ENCODE peak calls at places on chromosomes 2 and 18, in eight cellular contexts. One of them, this sample, is unnamed.

GRCh38 chr2:203533696-203534471 is 1.2 kb downstream of the RAPH1 start:
- DNase-seq in A549: peak; percentile 15
- DNase-seq in transverse colon: no peak
- DNase-seq in Peyer's patch: no peak
- DNase-seq in body of pancreas: no peak
- DNase-seq in adrenal gland: no peak
- DNase-seq in heart left ventricle: no peak
- DNase-seq in prostate gland: no peak
- DNase-seq in this sample: no peak

GRCh38 chr2:189412330-189412953 is 28.8 kb upstream of the WDR75 start:
- DNase-seq in A549: peak; percentile 12
- DNase-seq in transverse colon: peak; percentile 21
- DNase-seq in Peyer's patch: no peak
- DNase-seq in body of pancreas: peak; percentile 33
- DNase-seq in adrenal gland: peak; percentile 35
- DNase-seq in heart left ventricle: no peak
- DNase-seq in prostate gland: no peak
- DNase-seq in this sample: peak; percentile 32

GRCh38 chr2:238985036-238985729 is 137.3 kb downstream of the TWIST2 start:
- DNase-seq in A549: no peak
- DNase-seq in transverse colon: no peak
- DNase-seq in Peyer's patch: no peak
- DNase-seq in body of pancreas: no peak
- DNase-seq in adrenal gland: no peak
- DNase-seq in heart left ventricle: no peak
- DNase-seq in prostate gland: no peak
- DNase-seq in this sample: no peak

GRCh38 chr2:16581241-16581640 is 84.4 kb downstream of the CYRIA start:
- DNase-seq in A549: no peak
- DNase-seq in transverse colon: no peak
- DNase-seq in Peyer's patch: no peak
- DNase-seq in body of pancreas: no peak
- DNase-seq in adrenal gland: no peak
- DNase-seq in heart left ventricle: no peak
- DNase-seq in prostate gland: no peak
- DNase-seq in this sample: no peak

GRCh38 chr2:182015334-182016109 is 29.9 kb downstream of the PPP1R1C start:
- DNase-seq in A549: no peak
- DNase-seq in transverse colon: no peak
- DNase-seq in Peyer's patch: no peak
- DNase-seq in body of pancreas: no peak
- DNase-seq in adrenal gland: no peak
- DNase-seq in heart left ventricle: no peak
- DNase-seq in prostate gland: no peak
- DNase-seq in this sample: no peak

GRCh38 chr2:172283476-172283875 is 143.9 kb upstream of the ITGA6 start:
- DNase-seq in A549: no peak
- DNase-seq in transverse colon: no peak
- DNase-seq in Peyer's patch: no peak
- DNase-seq in body of pancreas: no peak
- DNase-seq in adrenal gland: no peak
- DNase-seq in heart left ventricle: no peak
- DNase-seq in prostate gland: no peak
- DNase-seq in this sample: no peak

GRCh38 chr2:43303889-43304288 is 77.5 kb upstream of the ZFP36L2 start:
- DNase-seq in A549: no peak
- DNase-seq in transverse colon: no peak
- DNase-seq in Peyer's patch: no peak
- DNase-seq in body of pancreas: no peak
- DNase-seq in adrenal gland: no peak
- DNase-seq in heart left ventricle: no peak
- DNase-seq in prostate gland: no peak
- DNase-seq in this sample: no peak

GRCh38 chr2:110675679-110676078 is 2.2 kb downstream of the BUB1 start:
- DNase-seq in A549: no peak
- DNase-seq in transverse colon: no peak
- DNase-seq in Peyer's patch: no peak
- DNase-seq in body of pancreas: no peak
- DNase-seq in adrenal gland: no peak
- DNase-seq in heart left ventricle: no peak
- DNase-seq in prostate gland: no peak
- DNase-seq in this sample: no peak

GRCh38 chr2:209472871-209473270 is 49.0 kb downstream of the MAP2 start:
- DNase-seq in A549: no peak
- DNase-seq in transverse colon: no peak
- DNase-seq in Peyer's patch: no peak
- DNase-seq in body of pancreas: no peak
- DNase-seq in adrenal gland: no peak
- DNase-seq in heart left ventricle: no peak
- DNase-seq in prostate gland: no peak
- DNase-seq in this sample: no peak

GRCh38 chr18:70620837-70621612 is 332.2 kb downstream of the SOCS6 start:
- DNase-seq in A549: no peak
- DNase-seq in transverse colon: no peak
- DNase-seq in Peyer's patch: no peak
- DNase-seq in body of pancreas: no peak
- DNase-seq in adrenal gland: no peak
- DNase-seq in heart left ventricle: no peak
- DNase-seq in prostate gland: no peak
- DNase-seq in this sample: no peak

GRCh38 chr2:8088810-8089209 is 593.0 kb upstream of the ID2 start:
- DNase-seq in A549: no peak
- DNase-seq in transverse colon: no peak
- DNase-seq in Peyer's patch: no peak
- DNase-seq in body of pancreas: no peak
- DNase-seq in adrenal gland: no peak
- DNase-seq in heart left ventricle: no peak
- DNase-seq in prostate gland: no peak
- DNase-seq in this sample: no peak

GRCh38 chr2:29165362-29166236 is 50.4 kb downstream of the CLIP4 start:
- DNase-seq in A549: no peak
- DNase-seq in transverse colon: no peak
- DNase-seq in Peyer's patch: no peak
- DNase-seq in body of pancreas: no peak
- DNase-seq in adrenal gland: no peak
- DNase-seq in heart left ventricle: no peak
- DNase-seq in prostate gland: peak; percentile 34
- DNase-seq in this sample: no peak

GRCh38 chr18:48621240-48621639 is 82.4 kb downstream of the CTIF start:
- DNase-seq in A549: peak; percentile 39
- DNase-seq in transverse colon: no peak
- DNase-seq in Peyer's patch: no peak
- DNase-seq in body of pancreas: no peak
- DNase-seq in adrenal gland: no peak
- DNase-seq in heart left ventricle: no peak
- DNase-seq in prostate gland: no peak
- DNase-seq in this sample: no peak

GRCh38 chr2:72423766-72424165 is 276.1 kb upstream of the CYP26B1 start:
- DNase-seq in A549: no peak
- DNase-seq in transverse colon: no peak
- DNase-seq in Peyer's patch: no peak
- DNase-seq in body of pancreas: no peak
- DNase-seq in adrenal gland: no peak
- DNase-seq in heart left ventricle: no peak
- DNase-seq in prostate gland: no peak
- DNase-seq in this sample: no peak

GRCh38 chr2:100999995-101000394 is 2.1 kb upstream of the RPL31 start:
- DNase-seq in A549: no peak
- DNase-seq in transverse colon: no peak
- DNase-seq in Peyer's patch: no peak
- DNase-seq in body of pancreas: no peak
- DNase-seq in adrenal gland: no peak
- DNase-seq in heart left ventricle: no peak
- DNase-seq in prostate gland: no peak
- DNase-seq in this sample: no peak

GRCh38 chr2:101003278-101003775 is 1.2 kb downstream of the RPL31 start:
- DNase-seq in A549: no peak
- DNase-seq in transverse colon: no peak
- DNase-seq in Peyer's patch: no peak
- DNase-seq in body of pancreas: no peak
- DNase-seq in adrenal gland: peak; percentile 17
- DNase-seq in heart left ventricle: no peak
- DNase-seq in prostate gland: no peak
- DNase-seq in this sample: peak; percentile 58

GRCh38 chr2:101004671-101005325 is 2.7 kb downstream of the RPL31 start:
- DNase-seq in A549: no peak
- DNase-seq in transverse colon: no peak
- DNase-seq in Peyer's patch: no peak
- DNase-seq in body of pancreas: no peak
- DNase-seq in adrenal gland: no peak
- DNase-seq in heart left ventricle: no peak
- DNase-seq in prostate gland: no peak
- DNase-seq in this sample: no peak

GRCh38 chr2:101002562-101003277 is 631 bp downstream of the RPL31 start:
- DNase-seq in A549: no peak
- DNase-seq in transverse colon: peak; percentile 21
- DNase-seq in Peyer's patch: no peak
- DNase-seq in body of pancreas: no peak
- DNase-seq in adrenal gland: peak; percentile 18
- DNase-seq in heart left ventricle: no peak
- DNase-seq in prostate gland: no peak
- DNase-seq in this sample: no peak

DNA sequence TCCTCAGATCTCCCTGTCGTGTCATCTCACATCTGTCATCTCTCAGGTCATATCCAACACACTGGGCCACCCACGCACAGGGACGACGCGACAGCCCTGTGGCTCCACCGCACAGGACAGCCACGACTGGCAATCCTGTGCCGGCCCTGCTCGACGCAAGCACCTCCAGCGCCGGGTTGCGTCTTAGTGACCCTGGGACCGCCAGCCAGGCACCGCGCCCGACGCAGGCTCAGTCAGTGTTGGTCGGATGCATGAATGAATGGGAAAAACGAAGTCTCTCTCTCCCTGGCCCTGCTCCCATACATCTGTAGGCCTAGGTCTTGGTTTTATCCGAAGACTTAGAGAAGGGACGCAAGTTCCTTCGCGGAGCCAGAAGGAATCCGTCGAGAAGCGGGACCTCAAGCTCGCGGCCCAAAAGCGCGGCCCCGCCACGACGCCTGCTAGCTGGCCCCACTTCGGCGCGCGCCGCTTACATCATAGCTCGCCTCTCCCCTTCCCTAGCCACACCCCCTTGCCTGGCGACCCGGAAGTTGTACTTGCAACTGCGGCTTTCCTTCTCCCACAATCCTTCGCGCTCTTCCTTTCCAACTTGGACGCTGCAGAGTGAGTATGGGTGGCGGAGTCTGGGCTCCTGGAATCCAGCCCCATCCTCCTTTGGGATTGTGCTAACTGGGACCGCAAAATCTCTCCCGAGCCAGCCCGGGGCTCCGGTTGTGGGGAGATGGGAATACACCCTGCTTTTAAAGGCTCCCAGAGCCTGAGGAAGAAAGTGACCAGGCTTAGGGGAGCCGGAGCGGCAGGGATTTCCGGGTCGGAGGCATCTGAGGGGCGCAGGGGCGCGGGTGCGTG is at the start of gene RPL31:
- DNase-seq in A549: peak; percentile 94
- DNase-seq in transverse colon: peak; percentile 98
- DNase-seq in Peyer's patch: peak; percentile 98
- DNase-seq in body of pancreas: peak; percentile 96
- DNase-seq in adrenal gland: peak; percentile 98
- DNase-seq in heart left ventricle: peak; percentile 98
- DNase-seq in prostate gland: peak; percentile 96
- DNase-seq in this sample: peak; percentile 96
- TF ChIP-seq POLR2A in A549: peak; percentile 97
- TF ChIP-seq POLR2A in transverse colon: peak; percentile 91
- TF ChIP-seq POLR2A in Peyer's patch: peak; percentile 81
- TF ChIP-seq POLR2A in body of pancreas: peak; percentile 72
- TF ChIP-seq POLR2A in adrenal gland: peak; percentile 88
- TF ChIP-seq POLR2A in heart left ventricle: peak; percentile 80
- TF ChIP-seq POLR2A in prostate gland: peak; percentile 84
- TF ChIP-seq POLR2A in this sample: peak; percentile 90

DNA sequence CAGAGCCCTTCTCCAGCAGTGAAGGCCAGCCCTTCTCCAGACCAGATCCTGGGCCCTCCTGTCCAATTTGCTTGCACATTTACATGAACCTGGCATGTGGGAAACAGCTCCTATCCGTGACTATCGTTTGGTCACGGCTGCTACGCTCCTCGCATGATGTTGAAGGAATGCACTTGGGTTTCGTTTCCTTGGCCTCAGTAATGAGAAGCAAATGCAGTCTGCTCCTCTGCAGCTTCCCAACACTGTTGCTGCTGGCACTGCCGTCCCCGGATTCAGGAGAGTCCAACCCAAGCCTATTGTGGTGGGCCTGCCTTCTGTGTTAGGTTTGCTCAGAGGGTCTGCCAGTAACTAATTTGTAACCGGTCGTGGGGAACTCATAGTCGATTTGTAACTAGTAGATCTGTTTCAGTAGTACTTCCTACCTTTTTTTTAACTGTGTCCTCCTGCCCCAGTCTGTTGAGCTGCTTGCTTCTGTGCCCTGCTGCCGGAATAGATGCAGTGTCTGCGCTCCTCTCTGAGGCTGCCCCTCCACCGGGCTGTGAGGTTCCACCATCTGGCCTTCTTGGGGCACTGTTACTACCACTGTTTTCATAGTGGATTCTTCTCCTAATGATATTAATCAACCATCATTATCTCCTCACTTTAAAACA is 58.4 kb downstream of the WDSUB1 start:
- DNase-seq in A549: no peak
- DNase-seq in transverse colon: no peak
- DNase-seq in Peyer's patch: no peak
- DNase-seq in body of pancreas: no peak
- DNase-seq in adrenal gland: no peak
- DNase-seq in heart left ventricle: no peak
- DNase-seq in prostate gland: no peak
- DNase-seq in this sample: no peak
- H3K27ac ChIP-seq in A549: no peak overlapping the region
- H3K27ac ChIP-seq in transverse colon: no peak overlapping the region
- H3K27ac ChIP-seq in Peyer's patch: no peak overlapping the region
- H3K27ac ChIP-seq in body of pancreas: no peak overlapping the region
- H3K27ac ChIP-seq in adrenal gland: no peak overlapping the region
- H3K27ac ChIP-seq in heart left ventricle: no peak overlapping the region
- H3K27ac ChIP-seq in prostate gland: no peak overlapping the region
- H3K27ac ChIP-seq in this sample: no peak overlapping the region

GRCh38 chr18:76398899-76399612 is 96.0 kb downstream of the ZNF516 start:
- DNase-seq in A549: peak; percentile 77
- DNase-seq in transverse colon: peak; percentile 81
- DNase-seq in Peyer's patch: peak; percentile 63
- DNase-seq in body of pancreas: peak; percentile 77
- DNase-seq in adrenal gland: peak; percentile 88
- DNase-seq in heart left ventricle: peak; percentile 84
- DNase-seq in prostate gland: peak; percentile 79
- DNase-seq in this sample: peak; percentile 82
- TF ChIP-seq POLR2A in A549: no peak
- TF ChIP-seq POLR2A in transverse colon: no peak
- TF ChIP-seq POLR2A in Peyer's patch: no peak
- TF ChIP-seq POLR2A in body of pancreas: no peak
- TF ChIP-seq POLR2A in adrenal gland: no peak
- TF ChIP-seq POLR2A in heart left ventricle: no peak
- TF ChIP-seq POLR2A in prostate gland: no peak
- TF ChIP-seq POLR2A in this sample: no peak

GRCh38 chr2:161321944-161322343 is 13.7 kb downstream of the PSMD14 start:
- DNase-seq in A549: no peak
- DNase-seq in transverse colon: no peak
- DNase-seq in Peyer's patch: no peak
- DNase-seq in body of pancreas: no peak
- DNase-seq in adrenal gland: peak; percentile 7
- DNase-seq in heart left ventricle: no peak
- DNase-seq in prostate gland: no peak
- DNase-seq in this sample: no peak

GRCh38 chr2:161332568-161332967 is 24.3 kb downstream of the PSMD14 start:
- DNase-seq in A549: no peak
- DNase-seq in transverse colon: no peak
- DNase-seq in Peyer's patch: no peak
- DNase-seq in body of pancreas: no peak
- DNase-seq in adrenal gland: no peak
- DNase-seq in heart left ventricle: no peak
- DNase-seq in prostate gland: no peak
- DNase-seq in this sample: no peak

GRCh38 chr2:161327582-161327981 is 19.4 kb downstream of the PSMD14 start:
- DNase-seq in A549: no peak
- DNase-seq in transverse colon: no peak
- DNase-seq in Peyer's patch: no peak
- DNase-seq in body of pancreas: no peak
- DNase-seq in adrenal gland: no peak
- DNase-seq in heart left ventricle: no peak
- DNase-seq in prostate gland: no peak
- DNase-seq in this sample: no peak
- H3K27ac ChIP-seq in A549: no peak overlapping the region
- H3K27ac ChIP-seq in transverse colon: no peak overlapping the region
- H3K27ac ChIP-seq in Peyer's patch: no peak overlapping the region
- H3K27ac ChIP-seq in body of pancreas: no peak overlapping the region
- H3K27ac ChIP-seq in adrenal gland: no peak overlapping the region
- H3K27ac ChIP-seq in heart left ventricle: no peak overlapping the region
- H3K27ac ChIP-seq in prostate gland: no peak overlapping the region
- H3K27ac ChIP-seq in this sample: no peak overlapping the region

This sample was measured in thyroid gland.